ENCODE peak calls at places on chromosomes 13 and 19, in seven cellular contexts. K is Kasumi-1, E is BJ, N is T-helper 2 cell, M is putamen, C is tibial nerve, A is ELF-1. Y is an unnamed sample.

GRCh38 chr19:1953441-1954094 is 12.6 kb downstream of the CSNK1G2 start:
- DNase-seq in K (no peak), E (no peak), N (no peak), M (no peak), C (no peak), A (no peak), Y (no peak)

GRCh38 chr19:18856385-18857126 is 24.8 kb downstream of the UPF1 start:
- DNase-seq in K (peak; percentile 21), E (no peak), N (no peak), M (peak; percentile 65), C (no peak), A (peak; percentile 50), Y (peak; percentile 83)

GRCh38 chr13:106471957-106472543 is 63.4 kb downstream of the EFNB2 start:
- DNase-seq in K (no peak), E (peak; percentile 37), N (no peak), M (no peak), C (no peak), A (peak; percentile 97), Y (no peak)

GRCh38 chr13:80070024-80070703 is 270.8 kb downstream of the SPRY2 start:
- DNase-seq in K (no peak), E (no peak), N (no peak), M (no peak), C (no peak), A (no peak), Y (no peak)

GRCh38 chr13:51833980-51834379 is 11.0 kb downstream of the TMEM272 start:
- DNase-seq in K (peak; percentile 63), E (no peak), N (no peak), M (no peak), C (no peak), A (no peak), Y (no peak)

GRCh38 chr19:17829855-17830566 is 8.7 kb upstream of the INSL3 start:
- DNase-seq in K (no peak), E (no peak), N (no peak), M (peak; percentile 17), C (no peak), A (peak; percentile 86), Y (peak; percentile 44)

GRCh38 chr13:26760835-26761582 is 423 bp upstream of the GPR12 start:
- DNase-seq in K (no peak), E (no peak), N (no peak), M (peak; percentile 19), C (no peak), A (peak; percentile 12), Y (no peak)

GRCh38 chr13:48443442-48444208 is 30.7 kb upstream of the LPAR6 start:
- DNase-seq in K (no peak), E (no peak), N (no peak), M (no peak), C (no peak), A (no peak), Y (no peak)

GRCh38 chr19:35557539-35558399 is 5.7 kb downstream of the ATP4A start:
- DNase-seq in K (no peak), E (no peak), N (no peak), M (no peak), C (no peak), A (peak; percentile 94), Y (no peak)

GRCh38 chr13:90365130-90365529 is 982.4 kb upstream of the MIR17HG start:
- DNase-seq in K (peak; percentile 4), E (no peak), N (no peak), M (no peak), C (no peak), A (no peak), Y (no peak)

Y was measured in Ammon's horn.